ENCODE peak calls at places on chromosome 18, in ten cellular contexts. A, X, P, U, W, R, E, Y, I and K are unnamed samples.

GRCh38 chr18:77858331-77858730 is 608.7 kb downstream of the GALR1 start:
- DNase-seq in A (no peak), X (no peak), P (no peak), U (no peak), W (peak), R (no peak), E (no peak), Y (no peak), I (no peak), K (peak)

GRCh38 chr18:63140997-63141776 is 178.4 kb downstream of the BCL2 start:
- DNase-seq in A (no peak), X (no peak), P (no peak), U (no peak), W (no peak), R (no peak), E (no peak), Y (no peak), I (no peak), K (no peak)

GRCh38 chr18:36247036-36247435 is 50.5 kb upstream of the FHOD3 start:
- DNase-seq in A (no peak), X (no peak), P (no peak), U (no peak), W (no peak), R (no peak), E (no peak), Y (no peak), I (peak), K (no peak)

GRCh38 chr18:70464343-70465114 is 175.7 kb downstream of the SOCS6 start:
- DNase-seq in A (no peak), X (peak), P (no peak), U (peak), W (peak), R (peak), E (peak), Y (peak), I (peak), K (no peak)

GRCh38 chr18:27619906-27620305 is 434.8 kb upstream of the CHST9 start:
- DNase-seq in A (no peak), X (no peak), P (no peak), U (no peak), W (no peak), R (no peak), E (no peak), Y (no peak), I (peak), K (no peak)

GRCh38 chr18:60117321-60117720 is 217.5 kb downstream of the PMAIP1 start:
- DNase-seq in A (no peak), X (no peak), P (no peak), U (no peak), W (no peak), R (no peak), E (no peak), Y (no peak), I (peak), K (no peak)

GRCh38 chr18:12606592-12607315 is 51.2 kb downstream of the SPIRE1 start:
- DNase-seq in A (no peak), X (peak), P (no peak), U (no peak), W (no peak), R (no peak), E (no peak), Y (no peak), I (peak), K (no peak)

GRCh38 chr18:10524507-10525425 is 1.1 kb upstream of the NAPG start:
- DNase-seq in A (no peak), X (peak), P (no peak), U (no peak), W (no peak), R (no peak), E (no peak), Y (no peak), I (no peak), K (no peak)

GRCh38 chr18:48983793-48984437 is 33.1 kb upstream of the SMAD7 start:
- DNase-seq in A (no peak), X (peak), P (no peak), U (peak), W (peak), R (peak), E (no peak), Y (no peak), I (no peak), K (peak)

GRCh38 chr18:11137400-11137799 is 12.0 kb downstream of the PIEZO2 start:
- DNase-seq in A (no peak), X (no peak), P (no peak), U (no peak), W (no peak), R (no peak), E (no peak), Y (no peak), I (no peak), K (no peak)

GRCh38 chr18:3867768-3868445 is 417.9 kb downstream of the TGIF1 start:
- DNase-seq in A (no peak), X (no peak), P (no peak), U (no peak), W (no peak), R (peak), E (no peak), Y (no peak), I (no peak), K (no peak)

GRCh38 chr18:50812834-50813233 is 7.0 kb downstream of the MRO start:
- DNase-seq in A (no peak), X (no peak), P (no peak), U (no peak), W (no peak), R (no peak), E (no peak), Y (no peak), I (no peak), K (no peak)